ENCODE peak calls at places on chromosomes 16 and 17, in four cellular contexts. A is brain microvascular endothelial cell, Q is GM23338, W is cardiac muscle cell. F is an unnamed sample. For H3K36me3, the result is how much of the 10 kb centered on the place peaks cover.

GRCh38 chr16:30615358-30616076 is 5.3 kb upstream of the ZNF689 start:
- DNase-seq in A (peak), Q (peak), W (peak), F (no peak)

GRCh38 chr17:79950306-79950705 is 85.4 kb downstream of the TBC1D16 start:
- DNase-seq in A (no peak), Q (peak), W (no peak), F (no peak)

GRCh38 chr16:68235105-68235881 is 634 bp downstream of the ESRP2 start:
- DNase-seq in A (no peak), Q (peak), W (peak), F (no peak)

GRCh38 chr17:61400058-61400785 is 579 bp downstream of the TBX2 start:
- DNase-seq in A (no peak), Q (peak), W (peak), F (no peak)

GRCh38 chr16:87924937-87925670 is 11.2 kb downstream of the CA5A start:
- DNase-seq in A (no peak), Q (no peak), W (no peak), F (peak)

GRCh38 chr16:67277999-67278772 is 1.1 kb upstream of the PLEKHG4 start:
- DNase-seq in A (peak), Q (peak), W (no peak), F (no peak)

GRCh38 chr16:27208809-27209208 is 5.5 kb downstream of the KDM8 start:
- DNase-seq in A (no peak), Q (no peak), W (no peak), F (no peak)

GRCh38 chr17:83202002-83203000 is 122.9 kb downstream of the METRNL start:
- DNase-seq in A (no peak), Q (no peak), W (no peak), F (no peak)

GRCh38 chr16:65176603-65177002 is 54.7 kb upstream of the CDH11 start:
- DNase-seq in A (peak), Q (no peak), W (no peak), F (peak)

GRCh38 chr17:72333570-72333969 is 212.8 kb downstream of the SOX9 start:
- DNase-seq in A (no peak), Q (no peak), W (no peak), F (no peak)

GRCh38 chr17:72336804-72337070 is 215.9 kb downstream of the SOX9 start:
- DNase-seq in A (no peak), Q (no peak), W (no peak), F (no peak)

GRCh38 chr17:72336026-72336803 is 215.4 kb downstream of the SOX9 start:
- DNase-seq in A (no peak), Q (peak), W (no peak), F (no peak)

GRCh38 chr17:72332367-72332766 is 211.5 kb downstream of the SOX9 start:
- DNase-seq in A (peak), Q (no peak), W (no peak), F (no peak)

DNA sequence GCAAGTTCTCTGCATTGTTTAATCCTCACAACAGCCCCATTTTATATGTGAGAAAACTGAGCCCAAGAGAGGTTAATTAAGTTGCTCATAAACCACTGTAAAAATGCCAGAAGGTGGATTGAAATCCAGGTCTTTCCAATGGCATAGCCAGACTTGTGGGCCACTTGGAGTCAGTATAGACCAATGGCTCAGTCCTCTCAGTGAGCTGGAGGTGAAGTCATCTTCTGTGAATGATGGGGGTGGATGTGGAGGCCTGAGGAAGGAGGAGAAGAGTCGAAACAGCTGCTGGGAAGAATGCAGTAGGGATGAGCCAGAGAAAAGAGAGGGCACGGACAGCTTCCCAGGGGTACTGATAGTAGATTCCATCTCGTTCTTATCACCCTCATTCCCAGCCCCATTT is 213.4 kb downstream of the SOX9 start:
- DNase-seq in A (peak), Q (no peak), W (no peak), F (no peak)
- TF ChIP-seq CTCF in A (peak), Q (no peak), W (no peak), F (no peak)

GRCh38 chr17:38719943-38720641 is 10.0 kb upstream of the CISD3 start:
- DNase-seq in A (no peak), Q (peak), W (no peak), F (no peak)
- H3K36me3 ChIP-seq in A (under half), Q (under half), W (under half), F (under half)

GRCh38 chr17:50763716-50764450 is 3.4 kb downstream of the ANKRD40CL start:
- DNase-seq in A (no peak), Q (no peak), W (no peak), F (no peak)

GRCh38 chr17:50766222-50767023 is 895 bp downstream of the ANKRD40CL start:
- DNase-seq in A (no peak), Q (no peak), W (no peak), F (no peak)

GRCh38 chr17:50765454-50766221 is 1.7 kb downstream of the ANKRD40CL start:
- DNase-seq in A (no peak), Q (no peak), W (no peak), F (no peak)

GRCh38 chr17:50767030-50767429 is 288 bp downstream of the ANKRD40CL start:
- DNase-seq in A (no peak), Q (no peak), W (no peak), F (no peak)

DNA sequence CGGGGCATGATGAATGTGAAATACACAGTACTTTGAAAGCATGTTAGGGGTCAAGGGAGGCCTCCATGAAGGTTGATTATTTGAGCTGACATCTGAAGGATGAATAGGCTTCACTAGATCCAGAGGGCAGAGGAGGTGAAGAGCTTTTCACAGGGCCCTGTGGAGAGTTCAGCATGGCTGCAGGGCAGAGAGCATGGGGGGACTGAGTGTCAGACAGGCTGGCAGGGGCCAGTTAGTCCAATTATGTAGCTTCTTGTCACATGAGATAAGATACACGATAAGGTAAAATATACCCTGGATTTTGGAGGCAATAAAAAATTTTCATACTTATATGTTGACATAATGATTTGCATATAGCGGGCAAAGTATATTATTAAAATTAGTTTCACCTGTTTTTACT is 2.5 kb downstream of the ANKRD40CL start:
- DNase-seq in A (no peak), Q (no peak), W (peak), F (no peak)
- H3K4me3 ChIP-seq in A (no peak), Q (no peak), W (no peak), F (no peak)

DNA sequence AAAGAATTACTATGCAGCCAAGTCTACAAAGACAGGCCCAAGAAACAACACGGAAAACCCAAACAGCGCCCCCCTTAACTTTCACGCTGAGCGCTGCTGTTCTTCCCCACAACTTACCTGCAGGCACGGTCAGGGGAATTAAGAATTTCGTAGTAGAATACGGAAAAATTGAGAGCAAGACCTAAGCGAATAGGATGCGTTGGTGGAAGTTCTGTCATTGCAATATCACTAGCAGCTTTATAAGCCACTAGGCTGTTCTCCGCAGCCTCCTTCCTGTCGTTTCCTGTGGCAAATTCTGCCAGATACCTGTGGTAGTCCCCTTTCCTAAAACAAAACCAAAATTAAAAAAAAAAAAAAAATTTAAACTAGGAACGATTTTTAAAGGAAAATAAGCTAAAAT is 39.0 kb downstream of the YWHAE start:
- DNase-seq in A (no peak), Q (peak), W (no peak), F (no peak)
- TF ChIP-seq CTCF in A (no peak), Q (no peak), W (no peak), F (no peak)

GRCh38 chr16:31888735-31889134 is 15.1 kb downstream of the ZNF267 start:
- DNase-seq in A (no peak), Q (no peak), W (no peak), F (no peak)

GRCh38 chr16:31880322-31880979 is 6.8 kb downstream of the ZNF267 start:
- DNase-seq in A (peak), Q (no peak), W (no peak), F (no peak)

DNA sequence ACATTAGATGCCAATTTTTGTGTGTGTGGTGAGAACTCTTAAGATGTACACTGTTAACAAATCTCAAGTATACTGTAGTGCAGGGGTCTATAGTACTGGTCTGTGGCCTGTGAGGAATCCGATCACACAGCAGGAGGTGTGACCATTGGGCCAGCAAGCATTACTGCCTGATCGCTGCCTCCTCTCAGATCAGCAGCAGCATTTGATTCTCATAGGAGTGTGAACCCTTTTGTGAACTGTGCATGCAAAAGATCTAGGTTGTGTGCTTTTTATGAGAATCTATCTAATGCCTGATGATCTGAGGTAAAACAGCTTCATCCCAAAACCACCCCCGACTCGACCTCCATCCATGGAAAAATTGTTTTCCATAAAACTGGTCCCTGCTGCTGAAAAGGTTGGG is 12.6 kb downstream of the ZNF267 start:
- DNase-seq in A (no peak), Q (no peak), W (no peak), F (no peak)
- H3K36me3 ChIP-seq in A (under half), Q (under half), W (under half), F (under half)

GRCh38 chr17:29283496-29283895 is 10.5 kb downstream of the NUFIP2 start:
- DNase-seq in A (no peak), Q (no peak), W (no peak), F (no peak)

GRCh38 chr17:29278692-29279091 is 15.3 kb downstream of the NUFIP2 start:
- DNase-seq in A (no peak), Q (no peak), W (no peak), F (no peak)

GRCh38 chr17:29273924-29274323 is 20.0 kb downstream of the NUFIP2 start:
- DNase-seq in A (no peak), Q (no peak), W (no peak), F (no peak)

DNA sequence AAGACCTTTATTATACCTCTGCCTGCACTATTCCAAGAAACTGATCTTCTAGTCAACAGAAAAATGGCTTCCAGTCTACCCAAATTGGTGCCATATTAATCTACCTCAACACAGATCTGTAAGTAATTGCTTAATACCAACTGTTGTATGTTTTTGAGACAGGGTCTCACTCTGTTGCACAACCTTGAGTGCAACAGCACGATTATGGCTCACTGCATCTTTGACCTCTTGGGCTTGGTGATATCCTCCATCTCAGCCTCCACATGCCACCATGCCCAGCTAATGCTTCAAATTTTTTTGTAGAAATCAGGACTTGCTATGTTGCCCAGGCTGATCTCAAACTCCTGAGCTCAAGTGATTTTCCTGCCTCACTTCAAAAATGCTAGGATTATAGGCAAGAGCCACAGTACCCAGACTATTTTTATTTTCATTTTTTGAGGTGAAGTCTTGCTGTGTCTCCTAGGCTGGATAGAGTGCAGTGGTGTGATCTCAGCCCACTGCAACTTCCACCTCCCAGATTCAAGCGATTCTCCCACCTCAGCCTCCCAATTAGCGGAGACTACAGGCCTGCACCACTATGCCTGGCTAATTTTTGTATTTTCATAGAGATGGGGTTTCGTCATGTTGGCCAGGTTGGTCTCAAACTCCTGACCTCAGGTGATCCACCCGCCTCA is 14.4 kb downstream of the NUFIP2 start:
- DNase-seq in A (no peak), Q (no peak), W (no peak), F (no peak)
- H3K4me3 ChIP-seq in A (no peak), Q (peak), W (no peak), F (no peak)

DNA sequence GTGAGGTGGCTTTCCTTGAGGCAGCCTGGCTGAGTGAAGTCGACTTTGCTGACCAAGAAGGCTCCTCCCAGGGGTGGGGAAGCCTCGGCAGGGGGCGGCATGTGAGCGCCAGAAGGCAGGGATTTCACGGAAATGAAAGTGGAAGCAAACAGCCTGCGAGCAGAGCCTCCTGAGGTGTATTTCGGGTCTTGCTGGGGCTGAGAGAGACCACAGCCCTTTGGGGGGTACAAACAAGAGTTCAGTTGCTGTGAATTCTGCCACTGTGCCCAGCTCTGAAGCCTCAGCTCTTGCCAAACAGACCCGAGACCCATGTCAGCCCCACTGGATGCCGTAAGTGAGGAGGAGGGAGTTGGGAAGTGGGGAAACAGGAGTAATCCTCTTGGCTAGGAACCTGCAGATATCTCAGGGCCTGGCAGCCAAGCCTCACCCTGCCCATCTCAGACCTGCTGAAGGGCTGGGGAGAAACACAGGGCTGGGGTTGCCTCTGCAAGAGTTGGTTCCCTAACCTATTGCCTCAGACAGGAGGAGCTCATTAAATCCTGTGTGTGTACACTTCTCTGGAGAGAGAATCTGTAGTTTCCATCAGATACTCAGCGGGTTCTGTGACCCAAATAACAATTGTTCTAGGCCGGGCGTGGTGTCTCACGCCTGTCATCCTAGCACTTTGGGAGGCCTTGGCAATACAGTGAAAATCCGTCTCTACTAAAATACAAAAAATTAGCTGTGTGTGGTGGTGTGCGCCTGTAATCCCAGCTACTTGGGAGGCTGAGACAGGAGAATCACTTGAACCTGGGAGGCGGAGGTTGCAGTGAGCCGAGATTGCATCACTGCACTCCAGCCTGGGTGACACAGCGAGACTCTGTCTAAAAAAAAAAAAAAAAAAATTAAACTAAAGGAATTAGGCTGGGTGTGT is at the start of gene IFI35:
- DNase-seq in A (peak), Q (peak), W (peak), F (peak)
- TF ChIP-seq CTCF in A (peak), Q (peak), W (peak), F (peak)